ENCODE peak calls at places on chromosomes 5 and 9, in four cellular contexts. J, K, E and H are unnamed samples.

GRCh38 chr9:19946446-19947109 is 157.7 kb upstream of the SLC24A2 start:
- DNase-seq in J (no peak), K (no peak), E (no peak), H (no peak)

GRCh38 chr5:151132959-151133358 is 24.6 kb downstream of the ANXA6 start:
- DNase-seq in J (no peak), K (no peak), E (no peak), H (no peak)

GRCh38 chr5:139391570-139392323 is 2.0 kb upstream of the MZB1 start:
- DNase-seq in J (peak; percentile 70), K (no peak), E (no peak), H (no peak)

GRCh38 chr5:78360674-78361225 is 333 bp downstream of the SCAMP1 start:
- DNase-seq in J (peak; percentile 72), K (no peak), E (peak; percentile 68), H (no peak)

GRCh38 chr5:132750471-132751230 is 3.4 kb downstream of the CCNI2 start:
- DNase-seq in J (peak; percentile 33), K (peak; percentile 55), E (no peak), H (no peak)

GRCh38 chr5:107764976-107765684 is 94.4 kb upstream of the EFNA5 start:
- DNase-seq in J (no peak), K (no peak), E (no peak), H (no peak)

GRCh38 chr5:149406203-149406978 is 27.3 kb upstream of the IL17B start:
- DNase-seq in J (no peak), K (no peak), E (peak; percentile 56), H (no peak)

GRCh38 chr5:129906177-129906887 is 2.1 kb downstream of the CHSY3 start:
- DNase-seq in J (peak; percentile 61), K (no peak), E (no peak), H (peak; percentile 66)

GRCh38 chr9:30197954-30198353 is 2186.5 kb upstream of the ACO1 start:
- DNase-seq in J (no peak), K (no peak), E (no peak), H (peak; percentile 57)

DNA sequence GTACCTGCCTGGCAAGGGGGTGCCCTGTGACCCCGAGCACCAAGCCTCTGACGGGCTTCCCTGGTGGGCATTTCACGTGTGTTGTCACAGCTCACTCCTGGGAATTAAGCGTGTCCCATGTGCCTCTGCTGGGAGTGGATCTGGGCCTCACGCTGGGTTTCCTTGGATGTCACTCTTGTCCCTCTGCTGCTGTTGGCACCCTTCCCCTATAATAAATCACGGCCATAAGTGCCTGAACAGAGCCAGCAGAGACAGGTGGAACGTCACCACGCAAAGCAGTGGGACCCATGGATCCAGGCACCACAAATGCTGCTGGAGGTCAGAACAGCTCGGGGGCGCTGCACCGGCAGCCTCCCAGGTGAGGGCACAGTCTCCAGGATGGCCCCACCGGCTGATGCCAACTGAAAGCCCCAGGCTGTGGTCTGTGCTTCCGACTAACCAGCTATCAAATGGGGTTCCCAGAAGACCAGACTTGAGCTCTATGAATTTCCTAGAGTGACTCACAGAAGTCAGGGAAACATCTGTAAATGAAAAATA is 17.9 kb upstream of the ZDHHC11 start:
- DNase-seq in J (no peak), K (no peak), E (peak; percentile 13), H (no peak)
- TF ChIP-seq KDM1A in J (no peak), K (no peak), E (no peak), H (no peak)

DNA sequence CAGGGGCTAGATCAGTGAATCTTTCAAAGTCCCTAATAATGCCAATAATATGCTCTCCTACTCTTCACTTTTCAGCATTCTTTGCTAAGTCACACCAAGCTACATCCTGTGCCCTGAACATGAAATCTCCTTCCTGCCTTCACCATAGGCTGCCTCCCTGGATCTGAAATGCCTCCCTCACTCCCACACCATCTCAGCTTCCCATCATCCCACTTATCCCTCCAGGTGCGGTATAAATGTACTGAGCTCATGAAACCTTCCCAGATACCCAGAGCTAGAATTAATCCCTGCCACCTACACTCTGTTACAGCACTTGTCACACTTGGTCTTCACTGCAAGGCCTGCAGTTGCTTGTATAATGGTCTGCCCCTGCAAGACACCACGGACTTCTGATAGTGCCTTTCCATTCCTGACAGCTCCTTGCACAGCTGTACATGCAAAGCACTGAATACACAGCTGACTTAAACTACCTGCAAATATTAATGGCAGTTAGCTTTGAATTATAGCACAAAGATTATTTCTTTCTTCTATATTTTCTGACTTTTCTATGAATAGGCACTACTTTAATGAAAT is 250.4 kb downstream of the EBF1 start:
- DNase-seq in J (no peak), K (no peak), E (no peak), H (no peak)
- H3K27ac ChIP-seq in J (no peak overlapping the region), K (peak overlapping the region; percentile 68), E (no peak overlapping the region), H (no peak overlapping the region)

DNA sequence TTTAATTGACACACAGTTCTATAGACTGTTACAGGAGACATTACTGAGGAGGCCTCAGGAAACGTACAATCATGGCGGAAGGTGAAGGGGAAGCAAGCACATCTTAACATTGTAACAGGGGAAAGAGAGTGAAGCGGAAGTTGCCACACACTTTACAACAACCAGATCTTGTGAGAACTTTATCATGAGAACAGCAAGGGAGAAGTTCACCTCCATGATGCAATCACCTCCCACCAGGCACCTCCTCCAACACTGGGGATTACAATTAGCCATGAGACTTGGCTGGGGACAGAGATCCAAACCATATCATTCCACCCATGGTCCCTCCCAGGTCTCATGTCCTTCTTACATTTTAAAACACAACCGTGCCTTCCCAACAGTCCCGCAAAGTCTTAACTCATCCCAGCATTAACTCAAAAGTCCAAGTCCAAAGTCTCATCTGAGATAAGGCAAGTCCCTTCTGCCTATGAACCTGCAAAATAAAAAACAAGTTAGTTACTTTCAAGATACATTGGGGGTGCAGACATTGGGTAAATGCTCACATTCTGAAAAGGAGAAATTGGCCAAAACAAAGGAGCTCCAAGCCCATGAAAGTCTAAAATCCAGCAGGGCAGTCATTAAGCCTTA is 138.3 kb downstream of the TMEM161B start:
- DNase-seq in J (no peak), K (no peak), E (no peak), H (no peak)
- TF ChIP-seq GABPA in J (no peak), K (no peak), E (peak; percentile 25), H (no peak)

DNA sequence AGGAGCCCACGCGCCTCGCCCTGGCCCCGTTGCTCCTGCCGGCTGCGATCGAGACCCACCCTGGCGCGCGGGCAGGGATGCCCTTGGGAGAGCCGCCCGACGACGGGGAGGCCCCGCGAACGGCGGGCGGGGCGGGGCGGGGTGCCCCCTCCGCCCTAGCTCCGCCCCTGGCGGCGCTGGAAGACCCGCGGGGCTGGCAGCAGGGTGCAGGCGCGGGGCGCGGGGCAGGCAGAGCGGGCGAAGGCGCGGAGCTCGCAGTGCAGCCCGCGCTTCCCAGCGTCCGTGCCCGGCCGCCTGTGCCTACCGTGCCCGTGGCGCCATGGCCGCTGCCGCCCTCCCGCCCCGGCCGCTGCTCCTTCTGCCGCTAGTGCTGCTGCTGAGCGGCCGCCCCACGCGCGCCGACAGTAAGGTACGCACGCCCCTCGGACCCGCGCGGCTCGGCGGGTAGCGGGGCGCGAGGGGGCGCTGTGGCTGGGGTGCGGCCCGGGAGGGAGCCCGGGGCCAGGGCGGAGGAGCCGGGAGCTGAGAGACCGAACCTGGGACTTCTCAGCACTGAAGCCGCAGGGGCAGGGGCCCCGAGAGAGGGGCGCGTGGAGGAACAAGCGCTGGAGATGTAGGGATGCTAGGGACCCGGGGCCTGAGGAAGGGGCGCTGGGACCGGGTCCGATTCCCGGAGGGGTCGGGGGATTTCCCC is at the start of gene OLFML2A:
- DNase-seq in J (peak; percentile 83), K (no peak), E (peak; percentile 40), H (no peak)
- TF ChIP-seq KDM1A in J (no peak), K (no peak), E (no peak), H (no peak)

DNA sequence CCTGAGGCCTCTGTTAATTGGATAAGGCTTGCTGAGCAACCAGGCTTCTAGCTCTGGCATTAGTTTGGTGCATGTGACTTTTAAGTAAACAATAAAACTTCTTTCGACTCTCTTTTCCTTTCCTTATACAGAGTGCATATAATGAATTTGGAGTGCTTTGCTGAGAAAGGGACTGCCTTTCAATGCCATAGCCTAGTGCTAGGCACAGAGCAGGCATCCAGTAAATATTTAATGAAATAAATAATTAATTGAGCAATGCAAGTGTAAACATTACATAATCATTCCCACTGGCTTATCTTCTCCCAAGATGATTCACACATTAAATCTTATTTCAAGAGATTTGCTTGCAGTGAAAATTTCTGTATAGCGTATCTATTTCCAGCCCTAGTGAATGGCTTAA is 74.1 kb downstream of the NMUR2 start:
- DNase-seq in J (no peak), K (no peak), E (no peak), H (no peak)
- H3K27ac ChIP-seq in J (no peak overlapping the region), K (no peak overlapping the region), E (no peak overlapping the region), H (no peak overlapping the region)

GRCh38 chr5:157492886-157493285 is 32.9 kb downstream of the NIPAL4 start:
- DNase-seq in J (no peak), K (no peak), E (no peak), H (no peak)

GRCh38 chr5:157496847-157497246 is 36.8 kb downstream of the NIPAL4 start:
- DNase-seq in J (no peak), K (no peak), E (no peak), H (no peak)

GRCh38 chr5:157502143-157502647 is 42.2 kb downstream of the NIPAL4 start:
- DNase-seq in J (no peak), K (peak; percentile 82), E (no peak), H (no peak)

GRCh38 chr5:157494178-157494830 is 34.3 kb downstream of the NIPAL4 start:
- DNase-seq in J (no peak), K (no peak), E (no peak), H (peak; percentile 44)

GRCh38 chr5:157497875-157498611 is 38.0 kb downstream of the NIPAL4 start:
- DNase-seq in J (no peak), K (no peak), E (no peak), H (no peak)
- TF ChIP-seq GABPA in J (no peak), K (no peak), E (no peak), H (no peak)

DNA sequence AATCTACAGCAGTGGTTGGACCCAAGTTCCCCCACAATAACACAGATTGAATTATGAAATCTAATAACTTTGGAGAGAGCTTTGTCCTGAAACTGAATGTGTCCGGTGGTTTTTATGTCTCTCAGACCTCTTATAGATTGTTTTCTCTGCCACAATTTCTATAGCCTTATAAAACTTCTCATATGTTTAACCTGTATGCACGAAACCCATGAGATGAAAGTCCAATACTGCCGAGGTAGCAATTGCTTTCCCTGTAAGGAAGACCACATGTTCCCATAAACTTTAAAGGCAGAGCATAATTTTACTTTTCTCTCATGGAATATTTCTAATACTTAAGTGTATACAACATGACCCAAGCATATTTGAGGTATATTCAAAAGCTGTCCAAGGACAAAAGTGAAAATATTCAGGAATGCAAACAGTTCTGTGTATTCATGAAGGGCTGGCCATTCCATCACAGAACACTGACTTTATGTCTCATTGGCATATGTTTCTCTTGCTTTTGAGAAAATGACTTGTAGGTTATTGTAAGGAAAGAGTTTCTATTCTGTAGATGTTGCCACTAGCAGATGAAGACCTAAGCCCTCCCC is 94.4 kb upstream of the TLE4 start:
- DNase-seq in J (no peak), K (no peak), E (no peak), H (no peak)
- TF ChIP-seq KDM1A in J (no peak), K (no peak), E (no peak), H (no peak)

DNA sequence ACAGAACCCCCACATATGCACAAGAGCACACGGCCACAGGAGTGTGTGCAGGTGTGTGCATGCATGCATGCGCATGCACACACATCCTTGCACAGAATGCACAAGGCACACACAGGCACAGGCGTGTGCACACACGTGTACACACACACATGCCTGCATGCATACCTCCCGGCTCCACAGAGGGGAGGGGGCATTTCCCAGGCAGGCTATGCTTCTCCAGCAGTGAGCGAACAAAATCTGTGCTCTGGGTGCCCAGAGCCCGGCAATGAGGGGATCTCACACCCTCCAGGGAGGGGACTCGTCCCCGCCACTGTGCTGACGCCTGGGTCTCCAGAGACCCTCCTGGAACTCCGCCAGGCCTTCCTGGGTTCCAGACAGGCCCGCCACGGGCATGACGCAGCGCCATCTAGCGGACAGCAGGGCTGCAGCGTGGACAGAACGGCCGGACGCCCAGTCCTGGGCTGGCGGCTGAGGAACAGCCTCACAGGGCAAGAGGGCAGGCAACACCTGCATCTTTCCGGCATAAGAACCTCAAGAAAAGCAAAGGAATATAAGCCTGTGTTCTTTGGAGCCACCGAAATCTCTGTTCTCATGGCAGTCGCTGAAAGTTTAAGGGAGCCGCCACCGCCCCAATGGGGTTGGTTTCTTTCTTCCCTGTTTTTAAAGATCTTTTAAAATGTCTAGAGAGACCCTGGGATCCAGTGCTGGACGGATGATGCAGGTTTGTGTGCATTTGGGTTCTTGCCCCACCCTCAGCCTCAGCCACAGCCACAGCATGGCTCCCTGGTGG is 135.7 kb upstream of the PPP1R26 start:
- DNase-seq in J (peak; percentile 96), K (no peak), E (peak; percentile 89), H (peak; percentile 16)
- H3K27ac ChIP-seq in J (no peak overlapping the region), K (no peak overlapping the region), E (no peak overlapping the region), H (no peak overlapping the region)